ENCODE peak calls at places on chromosomes 1 and 21, in nine cellular contexts. V is A549, U is astrocyte, N is aorta, D is tibial artery, Q is left ventricle myocardium inferior, E is A673, B is SK-N-SH, M is left lung. X is an unnamed sample. For H3K4me1, the result is how much of the 10 kb centered on the place peaks cover.

GRCh38 chr1:7644906-7645750 is 126.0 kb upstream of the VAMP3 start:
- DNase-seq in D (no peak), M (peak), N (no peak), Q (peak), E (peak), U (no peak), V (no peak), B (peak), X (peak)

GRCh38 chr21:39669976-39670671 is 57.4 kb downstream of the B3GALT5 start:
- DNase-seq in B (no peak), Q (no peak), N (no peak), M (no peak), U (no peak), E (no peak), D (no peak), V (no peak), X (no peak)

GRCh38 chr1:60745444-60745843 is 336.9 kb upstream of the NFIA start:
- DNase-seq in B (peak), V (no peak), Q (no peak), U (no peak), M (no peak), N (no peak), E (no peak), D (no peak), X (no peak)

GRCh38 chr21:42535602-42536171 is 22.0 kb downstream of the SLC37A1 start:
- DNase-seq in E (no peak), B (no peak), U (no peak), N (no peak), M (peak), Q (no peak), D (no peak), V (no peak), X (peak)

GRCh38 chr1:65266501-65266900 is 42.8 kb upstream of the DNAJC6 start:
- DNase-seq in E (no peak), N (no peak), U (no peak), Q (no peak), D (no peak), V (no peak), B (no peak), M (no peak), X (no peak)

GRCh38 chr1:221840511-221841243 is 98.8 kb upstream of the DUSP10 start:
- DNase-seq in M (no peak), V (peak), U (no peak), N (no peak), B (no peak), D (peak), E (no peak), Q (peak), X (no peak)

GRCh38 chr1:65317866-65318653 is 8.7 kb downstream of the DNAJC6 start:
- DNase-seq in U (no peak), N (no peak), B (peak), Q (no peak), D (no peak), M (no peak), V (no peak), E (no peak), X (no peak)

GRCh38 chr1:217244946-217245345 is 385.9 kb downstream of the GPATCH2 start:
- DNase-seq in B (no peak), D (no peak), E (no peak), U (no peak), N (no peak), V (no peak), M (no peak), Q (no peak), X (no peak)

GRCh38 chr1:22275626-22276395 is 132.9 kb upstream of the WNT4 start:
- DNase-seq in Q (no peak), B (peak), N (peak), U (peak), V (peak), E (peak), M (peak), D (no peak), X (peak)

GRCh38 chr1:87278791-87279190 is 49.9 kb upstream of the LMO4 start:
- DNase-seq in D (no peak), B (no peak), Q (no peak), M (no peak), V (no peak), U (peak), E (peak), N (no peak), X (no peak)

GRCh38 chr1:179178965-179179364 is 50.5 kb downstream of the ABL2 start:
- DNase-seq in B (no peak), D (no peak), V (no peak), Q (no peak), M (no peak), N (no peak), E (peak), U (peak), X (no peak)

GRCh38 chr1:192756847-192757246 is 52.0 kb upstream of the RGS2 start:
- DNase-seq in U (no peak), Q (no peak), B (no peak), V (no peak), D (no peak), N (no peak), E (no peak), M (peak), X (no peak)

GRCh38 chr1:201763439-201764140 is 65.4 kb upstream of the IPO9 start:
- DNase-seq in D (no peak), B (no peak), Q (no peak), M (no peak), E (peak), N (no peak), U (no peak), V (no peak), X (no peak)

GRCh38 chr1:79549191-79549590 is 542.7 kb upstream of the ADGRL4 start:
- DNase-seq in M (no peak), D (no peak), E (peak), Q (no peak), V (no peak), U (no peak), B (no peak), N (no peak), X (no peak)

GRCh38 chr1:244361764-244362473 is 89.8 kb downstream of the ADSS2 start:
- DNase-seq in N (no peak), E (no peak), B (no peak), V (peak), D (no peak), Q (no peak), M (no peak), U (peak), X (no peak)

GRCh38 chr1:237895630-237896029 is 4.9 kb upstream of the ZP4 start:
- DNase-seq in M (no peak), D (no peak), E (no peak), N (no peak), B (no peak), Q (no peak), U (no peak), V (no peak), X (no peak)

GRCh38 chr1:218209351-218209861 is 75.7 kb upstream of the RRP15 start:
- DNase-seq in E (no peak), U (peak), N (no peak), Q (no peak), D (no peak), B (no peak), V (peak), M (no peak), X (no peak)

GRCh38 chr1:204880906-204881305 is 10.2 kb downstream of the NFASC start:
- DNase-seq in M (no peak), B (no peak), E (no peak), U (no peak), N (no peak), D (no peak), V (no peak), Q (no peak), X (no peak)

GRCh38 chr1:230240446-230241076 is 173.5 kb downstream of the GALNT2 start:
- DNase-seq in D (no peak), B (no peak), M (no peak), E (no peak), V (no peak), N (no peak), Q (no peak), U (no peak), X (no peak)

GRCh38 chr1:54742262-54742661 is 22.1 kb downstream of the PARS2 start:
- DNase-seq in N (no peak), V (no peak), U (no peak), E (no peak), D (no peak), M (no peak), Q (no peak), B (no peak), X (no peak)

GRCh38 chr1:198601936-198602889 is 36.6 kb upstream of the PTPRC start:
- DNase-seq in D (no peak), M (no peak), N (no peak), U (peak), E (no peak), B (no peak), V (no peak), Q (no peak), X (no peak)

GRCh38 chr1:209675567-209676154 is 449 bp downstream of the G0S2 start:
- DNase-seq in N (peak), Q (peak), E (no peak), U (peak), D (no peak), B (peak), M (peak), V (no peak), X (peak)

GRCh38 chr1:58874757-58875755 is 91.2 kb upstream of the JUN start:
- DNase-seq in V (no peak), D (peak), M (no peak), Q (peak), B (peak), U (peak), N (peak), E (no peak), X (no peak)

GRCh38 chr1:237868814-237869600 is 21.7 kb downstream of the ZP4 start:
- DNase-seq in D (no peak), N (no peak), Q (no peak), B (no peak), V (no peak), U (no peak), E (no peak), M (no peak), X (no peak)

GRCh38 chr1:232578681-232579195 is 51.2 kb downstream of the SIPA1L2 start:
- DNase-seq in D (no peak), Q (no peak), E (peak), V (no peak), B (no peak), M (no peak), U (no peak), N (no peak), X (no peak)

GRCh38 chr1:38152351-38153082 is 105.9 kb upstream of the POU3F1 start:
- DNase-seq in B (no peak), V (peak), D (no peak), E (peak), Q (no peak), N (no peak), M (no peak), U (no peak), X (no peak)

GRCh38 chr1:110308247-110308646 is 30.9 kb upstream of the RBM15 start:
- DNase-seq in M (no peak), Q (no peak), V (no peak), D (no peak), N (no peak), E (no peak), U (peak), B (no peak), X (no peak)

GRCh38 chr1:107677674-107678073 is 287.3 kb downstream of the VAV3 start:
- DNase-seq in E (no peak), Q (no peak), D (no peak), M (no peak), U (no peak), B (no peak), V (no peak), N (no peak), X (no peak)
- H3K27ac ChIP-seq in E (no peak), Q (no peak), D (no peak), M (no peak), U (no peak), B (no peak), V (peak), N (no peak), X (no peak)

DNA sequence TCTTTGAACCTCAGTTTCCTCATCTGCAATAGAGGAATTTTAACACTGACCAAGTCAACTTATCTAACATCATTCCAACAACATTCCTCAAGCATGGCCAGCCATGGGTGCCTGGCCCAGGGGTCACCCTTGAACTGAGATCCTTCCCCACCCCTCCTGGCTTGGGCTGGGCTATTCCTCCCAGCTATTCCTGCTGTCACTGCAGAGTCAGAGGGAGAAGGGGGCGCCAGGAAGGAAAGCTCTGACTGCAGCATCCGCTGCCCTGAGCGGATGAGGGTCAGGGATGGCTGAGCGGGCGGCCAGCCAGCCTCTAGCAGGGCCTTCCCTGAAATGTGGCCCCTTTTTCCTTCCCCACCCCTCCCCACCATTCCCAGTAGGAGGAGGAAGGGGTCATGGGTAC is 3.1 kb downstream of the TINAGL1 start:
- DNase-seq in D (no peak), B (peak), U (no peak), M (no peak), N (no peak), E (no peak), V (no peak), Q (peak), X (peak)
- H3K4me1 ChIP-seq in D (half or more), B (under half), U (half or more), M (under half), N (under half), E (under half), V (half or more), Q (half or more), X (under half)

GRCh38 chr1:19424651-19425570 is 60.4 kb downstream of the CAPZB start:
- DNase-seq in Q (no peak), B (no peak), N (no peak), U (no peak), D (no peak), V (no peak), M (peak), E (no peak), X (no peak)
- H3K27ac ChIP-seq in Q (peak), B (no peak), N (peak), U (no peak), D (peak), V (no peak), M (peak), E (no peak), X (peak)

GRCh38 chr21:31560479-31560878 is 99.0 kb upstream of the SOD1 start:
- DNase-seq in Q (no peak), E (no peak), V (no peak), U (no peak), N (no peak), M (no peak), B (no peak), D (no peak), X (peak)
- H3K4me1 ChIP-seq in Q (under half), E (under half), V (under half), U (under half), N (under half), M (under half), B (under half), D (under half), X (under half)

DNA sequence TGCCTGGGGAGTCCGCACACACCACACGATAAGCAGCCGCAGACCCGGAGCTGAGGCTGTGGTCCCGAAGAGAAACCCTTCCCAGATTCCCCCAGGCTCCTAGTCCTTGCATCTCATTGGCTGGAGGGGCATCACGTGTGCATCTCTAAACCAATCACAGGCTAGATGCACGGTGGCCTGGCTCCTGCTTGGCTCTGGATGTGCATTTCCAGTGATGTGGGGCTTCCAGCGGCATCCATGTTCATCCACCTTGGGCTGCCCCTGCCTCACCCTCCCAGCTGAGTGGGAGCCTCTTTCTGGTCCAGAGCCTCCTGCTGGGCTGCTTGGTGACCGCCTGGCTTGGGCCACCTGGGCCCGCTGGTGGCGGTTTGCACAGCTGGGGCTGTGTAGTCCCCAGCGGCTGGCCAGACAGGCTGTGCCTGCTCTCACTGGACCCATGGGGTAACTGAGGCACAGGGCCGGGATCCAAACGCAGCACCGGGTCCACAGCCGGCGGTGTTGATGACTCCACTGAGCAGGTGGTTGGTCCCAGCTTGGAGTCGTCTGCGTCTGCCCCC is 41.1 kb downstream of the COL6A1 start:
- DNase-seq in M (no peak), U (no peak), Q (no peak), D (no peak), B (no peak), N (peak), V (no peak), E (no peak), X (no peak)
- H3K27ac ChIP-seq in M (no peak), U (no peak), Q (peak), D (no peak), B (no peak), N (no peak), V (no peak), E (no peak), X (no peak)

GRCh38 chr1:9859252-9860014 is 35.7 kb upstream of the CLSTN1 start:
- DNase-seq in M (no peak), B (no peak), Q (no peak), U (no peak), D (no peak), V (no peak), N (no peak), E (peak), X (no peak)
- H3K4me1 ChIP-seq in M (under half), B (under half), Q (under half), U (under half), D (under half), V (under half), N (under half), E (under half), X (under half)

GRCh38 chr21:17610862-17611261 is 1.8 kb downstream of the BTG3 start:
- DNase-seq in U (no peak), M (no peak), Q (no peak), N (peak), D (peak), E (peak), V (peak), B (peak), X (no peak)

GRCh38 chr21:17611414-17612022 is 1.2 kb downstream of the BTG3 start:
- DNase-seq in Q (peak), E (peak), D (peak), M (peak), V (peak), N (peak), U (peak), B (peak), X (peak)

GRCh38 chr21:17612023-17612564 is 607 bp downstream of the BTG3 start:
- DNase-seq in V (peak), B (peak), M (peak), D (peak), E (peak), N (peak), U (peak), Q (peak), X (peak)

GRCh38 chr21:17609681-17610080 is 3.0 kb downstream of the BTG3 start:
- DNase-seq in V (no peak), Q (no peak), E (no peak), D (no peak), B (no peak), U (no peak), M (no peak), N (no peak), X (no peak)

DNA sequence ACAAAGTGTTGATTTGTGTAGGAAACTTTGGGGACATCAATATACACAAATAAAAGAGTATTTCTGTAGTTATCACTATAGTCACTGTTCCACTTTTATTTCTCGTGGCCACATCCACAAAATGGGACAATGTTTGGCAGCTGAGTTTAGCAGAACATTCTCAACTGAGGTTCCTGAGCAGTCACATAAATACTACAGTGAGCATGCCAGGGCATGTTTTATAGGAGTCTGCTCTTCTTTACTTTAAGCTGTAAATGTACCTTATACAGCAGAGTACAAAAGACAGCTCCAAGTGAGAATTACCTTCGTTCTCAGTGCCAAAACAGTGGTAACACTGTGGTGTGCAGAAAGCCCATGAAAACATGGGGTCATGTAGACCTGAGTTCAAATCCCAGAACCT is 5.0 kb downstream of the BTG3 start:
- DNase-seq in D (no peak), M (no peak), B (no peak), N (no peak), E (no peak), Q (no peak), U (no peak), V (no peak), X (no peak)
- H3K27ac ChIP-seq in D (no peak), M (no peak), B (peak), N (no peak), E (no peak), Q (no peak), U (no peak), V (peak), X (no peak)

GRCh38 chr1:8870605-8871538 is 7.6 kb downstream of the ENO1 start:
- DNase-seq in U (no peak), B (no peak), Q (no peak), N (no peak), E (no peak), D (no peak), V (no peak), M (no peak), X (no peak)

GRCh38 chr1:8873506-8874229 is 4.8 kb downstream of the ENO1 start:
- DNase-seq in B (no peak), N (peak), E (peak), D (peak), Q (peak), M (peak), U (peak), V (peak), X (peak)

GRCh38 chr1:8871539-8871935 is 6.9 kb downstream of the ENO1 start:
- DNase-seq in E (no peak), N (no peak), V (peak), Q (no peak), U (no peak), M (no peak), D (no peak), B (no peak), X (no peak)

GRCh38 chr1:8873001-8873400 is 5.5 kb downstream of the ENO1 start:
- DNase-seq in V (no peak), B (no peak), N (no peak), D (no peak), U (no peak), M (no peak), Q (no peak), E (no peak), X (no peak)

DNA sequence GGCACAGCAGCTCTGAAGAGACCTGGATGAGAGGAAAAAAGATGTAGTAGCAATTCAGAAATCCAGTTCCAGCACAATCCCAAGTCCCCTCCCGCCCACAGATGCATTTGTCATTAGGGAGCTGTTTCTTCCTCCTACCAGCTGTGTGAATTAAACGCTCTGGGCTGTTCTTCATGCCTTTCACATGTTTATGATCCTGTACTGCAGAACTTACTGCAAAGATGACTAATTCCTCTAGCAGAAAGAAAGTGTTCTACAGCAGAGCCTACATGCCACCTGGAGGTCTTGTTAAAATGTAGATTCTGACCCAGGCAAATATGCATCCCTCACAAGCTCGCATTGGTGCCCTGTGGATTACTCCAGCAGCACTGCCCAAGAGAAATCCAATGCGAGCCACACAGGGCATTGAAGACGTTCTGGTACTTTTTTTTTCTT is 6.5 kb downstream of the ENO1 start:
- DNase-seq in V (no peak), Q (no peak), U (peak), B (no peak), M (no peak), N (no peak), E (no peak), D (no peak), X (no peak)
- H3K4me1 ChIP-seq in V (half or more), Q (half or more), U (half or more), B (under half), M (half or more), N (under half), E (under half), D (half or more), X (half or more)